ENCODE peak calls at places on chromosome 6, in eight cellular contexts. A is NCI-H345, H is AG08396, Y is hippocampal formation, P is iPS-NIHi11, R is AG20443, F is AG04450, K is upper lobe of left lung. E is an unnamed sample.

GRCh38 chr6:166333172-166333995 is 9.0 kb downstream of the SFT2D1 start:
- DNase-seq in Y (no peak), F (no peak), P (no peak), A (no peak), H (no peak), K (peak), R (no peak), E (no peak)

GRCh38 chr6:2264932-2265331 is 19.5 kb upstream of the GMDS start:
- DNase-seq in A (no peak), F (no peak), Y (no peak), P (no peak), H (no peak), K (no peak), R (peak), E (no peak)

GRCh38 chr6:11392778-11393507 is 144.6 kb upstream of the TMEM170B start:
- DNase-seq in K (no peak), H (no peak), Y (no peak), F (no peak), P (no peak), A (peak), R (no peak), E (peak)

GRCh38 chr6:17200395-17200794 is 80.8 kb upstream of the RBM24 start:
- DNase-seq in K (peak), H (no peak), Y (no peak), P (peak), A (no peak), R (no peak), F (no peak), E (no peak)

GRCh38 chr6:142011156-142011555 is 121.6 kb upstream of the GJE1 start:
- DNase-seq in F (peak), Y (no peak), K (no peak), A (no peak), P (no peak), R (no peak), H (no peak), E (no peak)

GRCh38 chr6:106381871-106382270 is 21.4 kb downstream of the CRYBG1 start:
- DNase-seq in P (no peak), F (no peak), Y (no peak), K (no peak), A (no peak), R (peak), H (no peak), E (peak)

GRCh38 chr6:7148100-7148822 is 40.5 kb downstream of the RREB1 start:
- DNase-seq in P (no peak), H (peak), K (no peak), F (no peak), R (peak), Y (no peak), A (no peak), E (no peak)

GRCh38 chr6:100096356-100096755 is 102.3 kb upstream of the MCHR2 start:
- DNase-seq in A (no peak), R (peak), P (no peak), Y (no peak), F (no peak), K (no peak), H (no peak), E (no peak)

GRCh38 chr6:137799950-137800568 is 67.0 kb upstream of the TNFAIP3 start:
- DNase-seq in F (no peak), A (peak), Y (peak), H (no peak), P (peak), R (peak), K (no peak), E (peak)

GRCh38 chr6:43698584-43699349 is 11.2 kb upstream of the MRPS18A start:
- DNase-seq in H (peak), P (peak), A (no peak), K (no peak), Y (no peak), F (no peak), R (peak), E (no peak)

GRCh38 chr6:50884364-50884763 is 65.7 kb downstream of the TFAP2B start:
- DNase-seq in K (no peak), H (no peak), P (no peak), Y (no peak), R (no peak), A (no peak), F (no peak), E (no peak)

GRCh38 chr6:34378470-34378869 is 14.0 kb downstream of the NUDT3 start:
- DNase-seq in F (no peak), P (no peak), Y (no peak), R (peak), K (no peak), H (no peak), A (no peak), E (no peak)

GRCh38 chr6:163460307-163460782 is 45.8 kb downstream of the QKI start:
- DNase-seq in H (peak), Y (no peak), K (no peak), A (no peak), P (no peak), R (peak), F (no peak), E (no peak)

GRCh38 chr6:142542704-142543233 is 241.0 kb downstream of the ADGRG6 start:
- DNase-seq in H (peak), K (no peak), Y (no peak), A (no peak), F (peak), P (no peak), R (peak), E (no peak)

GRCh38 chr6:7101290-7101689 is 6.5 kb upstream of the RREB1 start:
- DNase-seq in K (no peak), A (no peak), R (no peak), P (no peak), Y (no peak), H (no peak), F (no peak), E (no peak)

GRCh38 chr6:27539551-27539950 is 66.6 kb upstream of the ZNF184 start:
- DNase-seq in K (no peak), R (no peak), H (no peak), F (no peak), Y (no peak), A (no peak), P (no peak), E (no peak)

GRCh38 chr6:33978593-33979150 is 167.2 kb downstream of the GRM4 start:
- DNase-seq in F (no peak), A (no peak), R (no peak), P (no peak), Y (no peak), K (no peak), H (no peak), E (no peak)

GRCh38 chr6:161498359-161498758 is 224.5 kb upstream of the AGPAT4 start:
- DNase-seq in F (no peak), Y (no peak), P (peak), K (no peak), A (no peak), H (peak), R (no peak), E (peak)

GRCh38 chr6:129875610-129876515 is 14.7 kb upstream of the TMEM244 start:
- DNase-seq in P (no peak), Y (no peak), A (no peak), K (no peak), F (no peak), R (no peak), H (no peak), E (no peak)

GRCh38 chr6:18147160-18147559 is 7.7 kb downstream of the TPMT start:
- DNase-seq in P (no peak), Y (no peak), K (no peak), A (no peak), H (no peak), F (no peak), R (peak), E (no peak)

GRCh38 chr6:104958720-104959452 is 2.0 kb downstream of the LIN28B start:
- DNase-seq in A (no peak), H (no peak), F (no peak), R (no peak), K (no peak), P (no peak), Y (no peak), E (peak)

GRCh38 chr6:166671434-166672061 is 44.5 kb upstream of the RPS6KA2 start:
- DNase-seq in H (peak), R (peak), F (no peak), P (peak), Y (no peak), K (no peak), A (no peak), E (no peak)